ENCODE peak calls at places on chromosomes 5 and 9, in eight cellular contexts. A, D, L, K, Q, U, C and W are unnamed samples.

GRCh38 chr5:136249678-136250266 is 56.8 kb upstream of the SMIM32 start:
- DNase-seq in A (peak), D (peak), L (no peak), K (peak), Q (no peak), U (peak), C (peak), W (peak)

GRCh38 chr5:153523831-153524230 is 33.4 kb downstream of the GRIA1 start:
- DNase-seq in A (peak), D (no peak), L (no peak), K (peak), Q (no peak), U (peak), C (peak), W (peak)

GRCh38 chr9:133792721-133793470 is 54.7 kb upstream of the SARDH start:
- DNase-seq in A (peak), D (peak), L (peak), K (peak), Q (peak), U (peak), C (peak), W (peak)

GRCh38 chr9:104367507-104367906 is 136.6 kb upstream of the OR13F1 start:
- DNase-seq in A (no peak), D (no peak), L (no peak), K (no peak), Q (no peak), U (no peak), C (peak), W (no peak)

GRCh38 chr5:150694638-150695037 is 6.2 kb downstream of the RBM22 start:
- DNase-seq in A (no peak), D (no peak), L (no peak), K (peak), Q (no peak), U (no peak), C (peak), W (peak)

GRCh38 chr5:148336704-148337435 is 1.5 kb downstream of the SPINK9 start:
- DNase-seq in A (no peak), D (no peak), L (no peak), K (no peak), Q (no peak), U (peak), C (no peak), W (peak)

GRCh38 chr9:90290716-90291485 is 351.7 kb downstream of the DIRAS2 start:
- DNase-seq in A (no peak), D (no peak), L (no peak), K (peak), Q (no peak), U (no peak), C (peak), W (peak)

GRCh38 chr5:51961154-51961562 is 577.9 kb downstream of the ISL1 start:
- DNase-seq in A (no peak), D (peak), L (no peak), K (no peak), Q (no peak), U (no peak), C (no peak), W (no peak)

GRCh38 chr5:65753189-65753588 is 31.2 kb downstream of the NLN start:
- DNase-seq in A (no peak), D (no peak), L (no peak), K (peak), Q (no peak), U (no peak), C (peak), W (no peak)

GRCh38 chr5:142295084-142295758 is 29.6 kb downstream of the SPRY4 start:
- DNase-seq in A (peak), D (peak), L (no peak), K (peak), Q (no peak), U (no peak), C (peak), W (no peak)

GRCh38 chr5:139795074-139796001 is at the start of gene PSD2:
- DNase-seq in A (peak), D (peak), L (peak), K (peak), Q (peak), U (peak), C (peak), W (no peak)

GRCh38 chr5:178207917-178208280 is 3.6 kb downstream of the HNRNPAB start:
- DNase-seq in A (no peak), D (no peak), L (no peak), K (no peak), Q (peak), U (no peak), C (no peak), W (no peak)

GRCh38 chr9:107809859-107810492 is 320.4 kb upstream of the KLF4 start:
- DNase-seq in A (no peak), D (no peak), L (no peak), K (peak), Q (no peak), U (peak), C (peak), W (peak)

GRCh38 chr9:114836769-114837168 is 30.9 kb upstream of the TNFSF15 start:
- DNase-seq in A (no peak), D (no peak), L (no peak), K (no peak), Q (no peak), U (peak), C (peak), W (no peak)

GRCh38 chr9:107700902-107701301 is 211.3 kb upstream of the KLF4 start:
- DNase-seq in A (no peak), D (no peak), L (no peak), K (no peak), Q (no peak), U (no peak), C (no peak), W (peak)

GRCh38 chr5:15499528-15500325 is at the start of gene FBXL7:
- DNase-seq in A (peak), D (peak), L (peak), K (peak), Q (peak), U (peak), C (peak), W (peak)
- H3K4me3 ChIP-seq in A (peak), D (peak), L (peak), K (peak), Q (peak), U (peak), C (peak), W (peak)

DNA sequence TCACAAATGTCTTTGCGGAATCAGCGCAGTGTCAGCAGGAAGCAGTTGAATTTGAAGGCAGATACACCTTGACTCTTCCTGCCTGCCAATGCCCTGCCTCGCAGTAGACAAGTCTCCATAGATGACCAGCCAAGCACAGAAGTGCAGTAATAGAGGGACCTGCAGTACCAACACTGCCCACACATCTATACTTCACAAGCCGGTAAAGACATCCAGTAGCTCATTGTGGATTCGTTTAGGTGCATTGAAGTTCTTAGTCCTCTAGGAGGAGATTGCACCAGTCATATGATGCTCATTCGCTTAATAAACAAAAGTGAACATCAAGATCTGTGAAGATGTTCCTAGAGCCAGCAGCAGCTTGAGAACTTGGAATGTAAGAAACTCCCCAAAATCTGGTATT is 7.1 kb upstream of the IFNA2 start:
- DNase-seq in A (peak), D (peak), L (no peak), K (no peak), Q (no peak), U (peak), C (no peak), W (peak)
- TF ChIP-seq CTCF in A (no peak), D (no peak), L (no peak), K (peak), Q (peak), U (peak), C (no peak), W (peak)

DNA sequence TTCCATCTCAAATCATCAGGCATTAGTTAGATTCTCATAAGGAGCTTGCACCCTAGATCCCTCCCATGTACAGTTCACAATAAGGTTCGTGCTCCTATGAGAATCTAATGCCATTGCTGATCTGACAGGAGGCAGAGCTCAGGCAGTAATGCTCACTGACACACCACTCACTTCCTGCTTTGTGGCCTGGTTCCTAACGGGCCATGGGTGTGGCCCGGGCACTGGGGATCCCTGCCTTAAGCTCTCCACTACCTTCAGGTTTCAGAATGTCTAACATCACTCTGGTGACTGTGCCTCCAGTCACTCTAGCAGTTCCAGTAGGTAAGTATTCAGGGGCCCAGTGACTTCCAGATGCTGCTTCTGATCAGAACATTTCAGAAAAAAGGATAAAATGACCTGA is 152.4 kb downstream of the LRRC70 start:
- DNase-seq in A (no peak), D (no peak), L (no peak), K (no peak), Q (no peak), U (no peak), C (no peak), W (no peak)
- H3K4me3 ChIP-seq in A (no peak), D (no peak), L (no peak), K (no peak), Q (no peak), U (no peak), C (no peak), W (no peak)

GRCh38 chr9:110199643-110200042 is 8.3 kb downstream of the C9orf152 start:
- DNase-seq in A (no peak), D (no peak), L (no peak), K (no peak), Q (no peak), U (no peak), C (no peak), W (no peak)

GRCh38 chr9:110198357-110198756 is 9.6 kb downstream of the C9orf152 start:
- DNase-seq in A (no peak), D (no peak), L (no peak), K (no peak), Q (no peak), U (no peak), C (no peak), W (no peak)

GRCh38 chr9:110192531-110193326 is 15.2 kb downstream of the C9orf152 start:
- DNase-seq in A (no peak), D (no peak), L (peak), K (peak), Q (no peak), U (no peak), C (peak), W (peak)

GRCh38 chr9:110202232-110202631 is 5.7 kb downstream of the C9orf152 start:
- DNase-seq in A (no peak), D (no peak), L (no peak), K (no peak), Q (no peak), U (no peak), C (no peak), W (no peak)

GRCh38 chr9:110197330-110198187 is 10.4 kb downstream of the C9orf152 start:
- DNase-seq in A (no peak), D (peak), L (no peak), K (peak), Q (no peak), U (no peak), C (no peak), W (no peak)
- TF ChIP-seq CTCF in A (no peak), D (peak), L (no peak), K (peak), Q (no peak), U (no peak), C (peak), W (peak)

DNA sequence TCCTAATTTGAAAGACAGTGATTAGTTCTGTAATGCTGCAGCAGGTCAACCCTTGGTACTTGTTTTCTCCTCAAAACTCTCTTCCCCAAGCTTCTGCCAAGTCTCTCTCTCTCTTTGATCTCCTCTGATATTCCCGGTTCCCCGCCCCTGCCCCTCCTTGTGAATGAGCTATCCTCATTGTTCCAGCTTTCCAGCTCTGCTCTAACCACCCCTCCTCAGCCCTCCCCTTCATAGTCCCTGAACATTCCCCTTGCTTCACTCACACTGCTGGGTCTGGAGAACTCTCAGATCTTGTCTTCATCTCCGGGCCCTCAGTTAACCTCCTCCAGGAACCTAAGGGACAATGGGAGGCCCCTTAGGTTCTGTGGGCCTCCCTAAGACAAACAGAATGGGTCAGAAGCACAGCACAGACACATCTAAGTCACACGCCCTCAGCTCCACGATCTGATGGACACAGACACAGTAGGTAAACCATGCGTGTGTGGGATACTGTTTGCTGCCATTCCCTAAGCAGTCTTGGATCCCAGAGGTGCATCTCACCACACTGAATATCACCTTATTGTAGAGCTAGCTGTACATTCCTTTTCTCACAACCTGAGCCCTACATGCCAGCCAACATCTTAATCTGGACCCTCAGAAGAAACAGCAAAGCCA is 17.4 kb upstream of the LARP1 start:
- DNase-seq in A (no peak), D (no peak), L (no peak), K (no peak), Q (no peak), U (no peak), C (peak), W (no peak)
- H3K4me3 ChIP-seq in A (no peak), D (no peak), L (no peak), K (no peak), Q (no peak), U (no peak), C (no peak), W (no peak)

DNA sequence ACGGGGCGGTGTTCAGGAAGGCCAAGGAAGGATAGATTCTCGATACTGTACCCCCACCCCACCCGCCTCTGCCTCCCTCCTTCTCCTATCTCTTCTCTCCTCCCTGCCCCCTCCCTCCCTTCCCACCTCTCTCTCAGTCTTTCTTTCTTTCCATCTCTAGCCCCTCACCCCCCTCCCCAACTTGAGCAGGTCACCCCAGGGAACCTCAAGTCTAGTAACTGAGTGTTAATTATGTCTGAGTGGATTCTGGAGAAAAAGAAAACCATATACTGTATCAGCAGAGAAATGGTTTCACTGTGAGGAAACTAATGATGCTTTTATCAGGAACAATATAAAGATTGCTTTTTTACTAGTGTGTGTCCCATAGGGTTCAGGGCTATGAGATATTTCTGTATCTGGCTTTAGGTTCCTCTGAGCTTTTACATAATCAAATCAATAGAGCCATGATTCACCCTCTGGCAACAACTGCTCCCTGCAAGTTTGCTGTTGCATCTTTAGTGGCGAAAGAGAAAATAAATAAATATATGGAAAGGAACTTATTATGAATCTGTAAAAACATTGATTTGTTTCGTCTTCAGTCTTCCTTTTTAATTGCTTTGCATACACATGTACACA is 639.7 kb downstream of the CCDC171 start:
- DNase-seq in A (no peak), D (no peak), L (no peak), K (peak), Q (no peak), U (no peak), C (peak), W (peak)
- TF ChIP-seq CTCF in A (no peak), D (no peak), L (no peak), K (no peak), Q (no peak), U (no peak), C (no peak), W (no peak)

GRCh38 chr5:73446631-73447233 is 1.8 kb downstream of the FOXD1 start:
- DNase-seq in A (peak), D (peak), L (no peak), K (no peak), Q (no peak), U (no peak), C (no peak), W (no peak)
- H3K4me3 ChIP-seq in A (peak), D (peak), L (no peak), K (peak), Q (no peak), U (peak), C (peak), W (peak)

GRCh38 chr5:53469946-53470687 is 10.3 kb upstream of the FST start:
- DNase-seq in A (no peak), D (no peak), L (no peak), K (no peak), Q (no peak), U (peak), C (peak), W (no peak)

GRCh38 chr5:53463909-53464621 is 16.4 kb upstream of the FST start:
- DNase-seq in A (no peak), D (no peak), L (no peak), K (no peak), Q (no peak), U (no peak), C (peak), W (no peak)

GRCh38 chr5:53464722-53465121 is 15.7 kb upstream of the FST start:
- DNase-seq in A (no peak), D (no peak), L (no peak), K (no peak), Q (no peak), U (no peak), C (no peak), W (no peak)
- TF ChIP-seq CTCF in A (no peak), D (no peak), L (no peak), K (no peak), Q (no peak), U (no peak), C (no peak), W (no peak)